ENCODE peak calls at places on chromosomes 2 and 18, in six cellular contexts. One of them, this sample, is unnamed.

GRCh38 chr2:191626497-191627151 is 51.3 kb upstream of the NABP1 start:
- DNase-seq in HTR-8/SVneo: peak
- DNase-seq in epithelial cell of esophagus: peak
- DNase-seq in COR-L47: no peak
- DNase-seq in NCI-H446: no peak
- DNase-seq in AG20443: peak
- DNase-seq in this sample: peak

GRCh38 chr2:240383099-240383758 is 52.2 kb upstream of the GPC1 start:
- DNase-seq in COR-L47: no peak
- DNase-seq in epithelial cell of esophagus: no peak
- DNase-seq in HTR-8/SVneo: no peak
- DNase-seq in AG20443: no peak
- DNase-seq in NCI-H446: no peak
- DNase-seq in this sample: no peak

GRCh38 chr18:56869189-56869777 is 218.1 kb downstream of the WDR7 start:
- DNase-seq in epithelial cell of esophagus: peak
- DNase-seq in AG20443: peak
- DNase-seq in NCI-H446: peak
- DNase-seq in HTR-8/SVneo: peak
- DNase-seq in COR-L47: peak
- DNase-seq in this sample: peak

GRCh38 chr18:8998481-8999217 is 103.8 kb upstream of the NDUFV2 start:
- DNase-seq in epithelial cell of esophagus: peak
- DNase-seq in HTR-8/SVneo: peak
- DNase-seq in COR-L47: no peak
- DNase-seq in NCI-H446: no peak
- DNase-seq in AG20443: peak
- DNase-seq in this sample: peak

GRCh38 chr18:23800902-23801301 is 111.6 kb downstream of the LAMA3 start:
- DNase-seq in NCI-H446: no peak
- DNase-seq in epithelial cell of esophagus: no peak
- DNase-seq in HTR-8/SVneo: no peak
- DNase-seq in AG20443: no peak
- DNase-seq in COR-L47: no peak
- DNase-seq in this sample: no peak

GRCh38 chr2:28232267-28232666 is 160.4 kb upstream of the FOSL2 start:
- DNase-seq in COR-L47: no peak
- DNase-seq in NCI-H446: no peak
- DNase-seq in epithelial cell of esophagus: peak
- DNase-seq in AG20443: peak
- DNase-seq in HTR-8/SVneo: no peak
- DNase-seq in this sample: peak

GRCh38 chr2:189379287-189379630 is 62.0 kb upstream of the WDR75 start:
- DNase-seq in epithelial cell of esophagus: peak
- DNase-seq in NCI-H446: no peak
- DNase-seq in HTR-8/SVneo: peak
- DNase-seq in AG20443: peak
- DNase-seq in COR-L47: no peak
- DNase-seq in this sample: peak

GRCh38 chr18:74896390-74896991 is 298.8 kb downstream of the ZNF407 start:
- DNase-seq in NCI-H446: no peak
- DNase-seq in epithelial cell of esophagus: peak
- DNase-seq in AG20443: no peak
- DNase-seq in HTR-8/SVneo: no peak
- DNase-seq in COR-L47: peak
- DNase-seq in this sample: no peak

GRCh38 chr2:180374502-180375281 is 367.6 kb upstream of the CWC22 start:
- DNase-seq in NCI-H446: no peak
- DNase-seq in epithelial cell of esophagus: no peak
- DNase-seq in COR-L47: no peak
- DNase-seq in AG20443: no peak
- DNase-seq in HTR-8/SVneo: no peak
- DNase-seq in this sample: no peak

GRCh38 chr18:79203017-79203605 is 133.9 kb downstream of the ATP9B start:
- DNase-seq in epithelial cell of esophagus: peak
- DNase-seq in COR-L47: no peak
- DNase-seq in NCI-H446: no peak
- DNase-seq in AG20443: no peak
- DNase-seq in HTR-8/SVneo: no peak
- DNase-seq in this sample: no peak

GRCh38 chr18:48137354-48138208 is 207.1 kb upstream of the SMAD2 start:
- DNase-seq in epithelial cell of esophagus: no peak
- DNase-seq in HTR-8/SVneo: no peak
- DNase-seq in AG20443: no peak
- DNase-seq in NCI-H446: no peak
- DNase-seq in COR-L47: no peak
- DNase-seq in this sample: no peak

GRCh38 chr2:224657349-224657748 is 58.8 kb downstream of the CCDC195 start:
- DNase-seq in HTR-8/SVneo: no peak
- DNase-seq in AG20443: no peak
- DNase-seq in epithelial cell of esophagus: peak
- DNase-seq in COR-L47: no peak
- DNase-seq in NCI-H446: no peak
- DNase-seq in this sample: no peak

This sample was measured in AG10803.